ENCODE peak calls at places on chromosomes 13 and 19, in six cellular contexts. A is NT2/D1; P is cardiac muscle cell; V is activated CD4-positive, alpha-beta T cell treated with anti-CD3 and anti-CD28 coated beads for 4 hours; E is HEK293T; R is NCI-H1092. N is an unnamed sample.
A peak's percentile ranks its signal among the peaks of the same experiment; 100 is the strongest.

GRCh38 chr19:38617764-38618589 is at the start of gene MAP4K1:
- DNase-seq in R (no peak), E (no peak), V (peak; percentile 62), P (no peak), A (no peak), N (peak; percentile 13)

GRCh38 chr13:80339841-80340642 is 884 bp downstream of the SPRY2 start:
- DNase-seq in V (no peak), R (peak; percentile 71), P (peak; percentile 59), A (no peak), E (peak; percentile 66), N (no peak)

GRCh38 chr13:101917833-101918755 is 465.6 kb downstream of the ITGBL1 start:
- DNase-seq in E (no peak), V (no peak), R (peak; percentile 93), P (no peak), A (no peak), N (peak; percentile 100)

GRCh38 chr13:27942972-27943371 is 23.2 kb downstream of the PDX1 start:
- DNase-seq in E (no peak), R (no peak), P (no peak), V (no peak), A (no peak), N (no peak)

GRCh38 chr19:10888421-10888866 is 17.1 kb downstream of the CARM1 start:
- DNase-seq in E (no peak), A (peak; percentile 73), V (no peak), P (peak; percentile 14), R (no peak), N (no peak)

GRCh38 chr13:45040626-45041025 is 51.3 kb downstream of the GPALPP1 start:
- DNase-seq in P (no peak), E (no peak), R (no peak), A (no peak), V (no peak), N (no peak)

GRCh38 chr13:33871207-33872004 is 53.5 kb downstream of the RFC3 start:
- DNase-seq in P (no peak), A (no peak), R (no peak), E (no peak), V (no peak), N (no peak)

GRCh38 chr19:46357846-46358583 is 11.1 kb downstream of the PPP5C start:
- DNase-seq in P (no peak), V (no peak), E (no peak), A (no peak), R (no peak), N (no peak)

GRCh38 chr13:92463134-92463533 is 763.5 kb upstream of the GPC6 start:
- DNase-seq in P (no peak), A (no peak), E (no peak), V (no peak), R (peak; percentile 93), N (no peak)

GRCh38 chr19:41872775-41873647 is 4.1 kb upstream of the CD79A start:
- DNase-seq in P (peak; percentile 76), R (no peak), V (peak; percentile 67), E (peak; percentile 69), A (peak; percentile 66), N (no peak)

GRCh38 chr13:100301418-100301817 is 212.5 kb downstream of the PCCA start:
- DNase-seq in A (no peak), P (peak; percentile 13), V (no peak), E (no peak), R (peak; percentile 85), N (peak; percentile 79)

GRCh38 chr13:45674908-45675307 is 27.2 kb upstream of the CBY2 start:
- DNase-seq in A (peak; percentile 11), R (no peak), P (peak; percentile 46), V (no peak), E (no peak), N (peak; percentile 19)

GRCh38 chr13:98919566-98919965 is 58.3 kb downstream of the DOCK9 start:
- DNase-seq in R (no peak), A (no peak), P (no peak), E (no peak), V (no peak), N (no peak)

GRCh38 chr19:5978606-5979552 is 939 bp upstream of the RANBP3 start:
- DNase-seq in R (no peak), A (no peak), E (no peak), V (no peak), P (no peak), N (no peak)

GRCh38 chr13:97275265-97275664 is 53.1 kb downstream of the MBNL2 start:
- DNase-seq in V (no peak), A (no peak), P (no peak), E (no peak), R (no peak), N (no peak)

GRCh38 chr13:66506031-66506777 is 723.9 kb downstream of the PCDH9 start:
- DNase-seq in A (no peak), V (no peak), E (no peak), R (no peak), P (no peak), N (no peak)

GRCh38 chr13:93249259-93249917 is 22.8 kb downstream of the GPC6 start:
- DNase-seq in E (peak; percentile 46), R (no peak), A (no peak), V (no peak), P (no peak), N (no peak)

GRCh38 chr19:6270076-6270745 is 9.6 kb downstream of the MLLT1 start:
- DNase-seq in R (no peak), A (no peak), P (no peak), E (no peak), V (no peak), N (no peak)

GRCh38 chr19:15180451-15181390 is 20.1 kb downstream of the NOTCH3 start:
- DNase-seq in R (no peak), V (no peak), P (peak; percentile 43), E (peak; percentile 71), A (no peak), N (peak; percentile 85)

GRCh38 chr13:32430018-32430747 is 2.3 kb upstream of the N4BP2L1 start:
- DNase-seq in V (no peak), R (no peak), E (no peak), P (no peak), A (no peak), N (no peak)

GRCh38 chr19:40751065-40751923 is at the start of gene SNRPA:
- DNase-seq in A (peak; percentile 95), V (peak; percentile 98), R (peak; percentile 93), P (peak; percentile 99), E (peak; percentile 92), N (peak; percentile 91)

GRCh38 chr19:1265611-1266115 is 3.5 kb upstream of the CIRBP start:
- DNase-seq in A (no peak), P (no peak), V (peak; percentile 50), E (no peak), R (no peak), N (no peak)

GRCh38 chr13:94559201-94559795 is 36.7 kb downstream of the TGDS start:
- DNase-seq in A (no peak), R (no peak), V (no peak), P (no peak), E (no peak), N (no peak)

GRCh38 chr19:33404506-33404905 is 31.0 kb downstream of the CEBPG start:
- DNase-seq in P (no peak), V (no peak), E (no peak), A (no peak), R (no peak), N (no peak)

N was measured in DMS79.